ENCODE peak calls at places on chromosomes 1 and 21, in six cellular contexts. S is AG04450, I is K562, D is breast epithelium, X is stomach, F is PC-9. E is an unnamed sample. For H3K27me3, the result is how much of the 10 kb centered on the place peaks cover.

GRCh38 chr1:3702990-3703728 is 49.1 kb upstream of the CCDC27 start:
- DNase-seq in S (no peak), X (no peak), F (no peak), I (no peak), D (no peak), E (no peak)

GRCh38 chr21:17461582-17461981 is 51.3 kb upstream of the CXADR start:
- DNase-seq in S (no peak), F (no peak), I (no peak), D (no peak), X (no peak), E (no peak)

GRCh38 chr1:112508242-112509004 is at the start of gene WNT2B:
- DNase-seq in F (peak), I (peak), S (no peak), X (peak), D (no peak), E (no peak)

GRCh38 chr1:9061252-9061948 is 8.0 kb downstream of the SLC2A5 start:
- DNase-seq in I (peak), F (no peak), D (no peak), S (no peak), X (no peak), E (no peak)

GRCh38 chr1:214957330-214958137 is 125.0 kb upstream of the KCNK2 start:
- DNase-seq in F (peak), I (no peak), D (no peak), S (peak), X (no peak), E (no peak)

GRCh38 chr21:14581902-14582457 is 35.9 kb upstream of the SAMSN1 start:
- DNase-seq in X (no peak), F (no peak), I (no peak), S (no peak), D (no peak), E (no peak)

GRCh38 chr1:209720826-209721225 is 16.2 kb downstream of the HSD11B1 start:
- DNase-seq in I (no peak), F (no peak), X (no peak), S (no peak), D (no peak), E (no peak)

GRCh38 chr1:39452081-39452480 is 39.4 kb upstream of the BMP8A start:
- DNase-seq in X (no peak), D (no peak), S (no peak), F (no peak), I (no peak), E (no peak)

GRCh38 chr1:43600033-43601020 is 49.6 kb upstream of the KDM4A start:
- DNase-seq in I (no peak), F (peak), D (no peak), X (no peak), S (no peak), E (no peak)

GRCh38 chr1:242467556-242468145 is 56.8 kb downstream of the PLD5 start:
- DNase-seq in F (peak), I (peak), D (no peak), X (peak), S (no peak), E (peak)

GRCh38 chr1:46705408-46705807 is 13.5 kb downstream of the EFCAB14 start:
- DNase-seq in X (peak), D (no peak), F (no peak), S (no peak), I (no peak), E (no peak)

GRCh38 chr1:229430761-229431269 is 3.1 kb downstream of the ACTA1 start:
- DNase-seq in F (peak), I (peak), S (no peak), X (peak), D (no peak), E (peak)

GRCh38 chr1:231272173-231272572 is 31.2 kb downstream of the GNPAT start:
- DNase-seq in X (no peak), S (no peak), F (no peak), D (no peak), I (no peak), E (no peak)

GRCh38 chr1:27342391-27342777 is 562 bp downstream of the SYTL1 start:
- DNase-seq in X (no peak), S (no peak), D (peak), F (no peak), I (no peak), E (no peak)

GRCh38 chr1:45543599-45544417 is 6.8 kb upstream of the AKR1A1 start:
- DNase-seq in S (no peak), F (no peak), D (no peak), I (no peak), X (peak), E (peak)

GRCh38 chr1:119160851-119161250 is 20.4 kb upstream of the WARS2 start:
- DNase-seq in D (no peak), X (no peak), F (no peak), I (no peak), S (peak), E (no peak)

GRCh38 chr21:21137986-21138385 is 139.8 kb downstream of the NCAM2 start:
- DNase-seq in D (no peak), F (no peak), S (peak), I (no peak), X (no peak), E (no peak)

GRCh38 chr1:151282883-151283725 is 1.0 kb downstream of the ZNF687 start:
- DNase-seq in X (peak), I (peak), S (no peak), F (peak), D (no peak), E (no peak)

GRCh38 chr1:47434051-47434842 is 3.6 kb upstream of the FOXD2 start:
- DNase-seq in F (no peak), X (peak), S (peak), D (peak), I (no peak), E (peak)

GRCh38 chr1:164296172-164296571 is 262.8 kb upstream of the PBX1 start:
- DNase-seq in D (no peak), X (no peak), S (no peak), F (no peak), I (no peak), E (no peak)

GRCh38 chr1:99557556-99558256 is 88.2 kb upstream of the PALMD start:
- DNase-seq in F (no peak), D (no peak), I (no peak), S (peak), X (no peak), E (no peak)

GRCh38 chr1:91885331-91885715 is 628 bp downstream of the TGFBR3 start:
- DNase-seq in F (no peak), D (no peak), I (peak), X (peak), S (no peak), E (peak)

GRCh38 chr1:11831945-11832725 is 15.4 kb downstream of the NPPA start:
- DNase-seq in F (no peak), I (no peak), X (no peak), D (no peak), S (no peak), E (no peak)

GRCh38 chr1:187685338-187685737 is 856.6 kb downstream of the PLA2G4A start:
- DNase-seq in X (no peak), F (no peak), D (no peak), S (peak), I (no peak), E (no peak)

GRCh38 chr1:54510715-54511270 is 37.2 kb upstream of the ACOT11 start:
- DNase-seq in F (no peak), S (no peak), X (no peak), I (no peak), D (no peak), E (no peak)

GRCh38 chr1:200306954-200307754 is 102.7 kb downstream of the ZNF281 start:
- DNase-seq in S (no peak), D (no peak), I (peak), X (no peak), F (peak), E (no peak)

GRCh38 chr21:46222436-46223116 is 6.0 kb downstream of the LSS start:
- DNase-seq in S (no peak), F (no peak), I (no peak), D (peak), X (no peak), E (no peak)

GRCh38 chr1:155182052-155182550 is 8.5 kb downstream of the TRIM46 start:
- DNase-seq in D (no peak), X (no peak), F (no peak), S (no peak), I (no peak), E (no peak)

GRCh38 chr1:205251576-205251975 is 23.8 kb downstream of the TMCC2 start:
- DNase-seq in I (no peak), D (no peak), S (no peak), F (no peak), X (no peak), E (no peak)

GRCh38 chr1:192763756-192764155 is 45.1 kb upstream of the RGS2 start:
- DNase-seq in X (no peak), F (no peak), I (no peak), D (no peak), S (peak), E (no peak)

GRCh38 chr1:12143631-12144155 is 23.1 kb upstream of the TNFRSF1B start:
- DNase-seq in S (peak), I (peak), X (peak), F (peak), D (no peak), E (peak)

GRCh38 chr1:3895279-3895950 is 4.7 kb downstream of the C1orf174 start:
- DNase-seq in S (no peak), I (no peak), F (no peak), X (no peak), D (no peak), E (no peak)

GRCh38 chr1:201982923-201983805 is 716 bp downstream of the RNPEP start:
- DNase-seq in X (peak), S (peak), F (peak), I (peak), D (peak), E (peak)

GRCh38 chr1:184315254-184315653 is 71.6 kb upstream of the C1orf21 start:
- DNase-seq in D (no peak), X (no peak), S (no peak), I (no peak), F (no peak), E (no peak)

GRCh38 chr1:53736290-53736689 is 2.7 kb downstream of the GLIS1 start:
- DNase-seq in D (no peak), S (no peak), X (no peak), I (no peak), F (no peak), E (no peak)

GRCh38 chr1:17363351-17363750 is 8.6 kb upstream of the PADI6 start:
- DNase-seq in S (no peak), I (no peak), F (no peak), X (no peak), D (no peak), E (no peak)
- TF ChIP-seq CTCF in S (no peak), I (no peak), F (no peak), X (no peak), D (no peak), E (no peak)

GRCh38 chr1:17923684-17924083 is 168.6 kb downstream of the ACTL8 start:
- DNase-seq in F (no peak), D (no peak), I (no peak), S (no peak), X (no peak), E (no peak)
- H3K27me3 ChIP-seq in F (under half), D (under half), I (under half), S (under half), X (under half), E (half or more)

GRCh38 chr1:110672753-110673108 is 2.0 kb downstream of the KCNA3 start:
- DNase-seq in D (no peak), X (no peak), S (no peak), F (no peak), I (no peak), E (no peak)
- H3K4me3 ChIP-seq in D (no peak), X (peak), S (no peak), F (no peak), I (no peak), E (no peak)

DNA sequence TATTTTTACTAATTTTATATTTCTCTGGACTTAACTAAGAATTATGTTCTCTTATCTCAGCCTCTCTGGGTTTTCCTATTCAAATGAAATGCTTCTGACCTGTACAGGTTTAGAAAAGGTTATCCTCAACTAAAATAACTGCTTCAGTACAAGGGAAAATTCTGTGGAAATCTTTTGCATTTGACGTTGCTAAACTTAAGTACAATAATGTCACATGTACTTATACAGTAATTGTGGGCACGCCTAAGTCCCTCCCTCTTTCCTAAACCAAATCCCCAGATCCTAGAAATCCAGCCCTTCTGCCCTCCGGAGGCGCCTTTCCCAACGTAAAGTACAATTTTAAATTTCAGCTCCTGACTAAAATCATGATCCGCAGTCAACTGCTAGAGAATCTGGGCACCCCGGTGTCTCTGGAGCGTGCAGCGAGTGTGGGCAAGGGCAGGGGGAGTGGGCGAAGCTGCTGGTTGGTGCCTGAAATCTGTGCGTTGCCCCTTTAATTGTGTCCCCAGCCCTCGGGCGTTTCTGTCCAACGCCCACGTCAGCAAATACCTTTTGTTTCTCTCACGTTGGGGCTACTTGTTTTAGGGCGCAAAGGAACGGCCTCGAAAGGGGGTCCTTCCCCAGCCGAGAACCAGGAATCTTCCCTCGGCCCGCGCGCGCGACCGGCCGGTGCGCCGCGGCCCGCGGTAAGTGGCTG is at the start of gene ZBTB8A:
- DNase-seq in F (peak), X (peak), I (peak), S (no peak), D (no peak), E (peak)
- TF ChIP-seq CTCF in F (no peak), X (no peak), I (no peak), S (no peak), D (no peak), E (no peak)

E was measured in tibial artery.